ENCODE peak calls at places on chromosomes 12 and 14, in eight cellular contexts. B, Q, T, S, E, H, D and N are unnamed samples.

GRCh38 chr12:86683568-86683991 is 427.4 kb upstream of the MGAT4C start:
- DNase-seq in H (no peak), D (no peak), T (no peak), E (no peak), S (no peak), Q (no peak), B (no peak), N (no peak)

GRCh38 chr12:103546959-103547358 is 40.1 kb upstream of the STAB2 start:
- DNase-seq in E (no peak), D (no peak), Q (no peak), B (no peak), S (no peak), T (no peak), H (no peak), N (no peak)

GRCh38 chr12:118999107-118999506 is 17.8 kb downstream of the SRRM4 start:
- DNase-seq in H (no peak), B (no peak), T (no peak), Q (no peak), D (no peak), E (no peak), S (no peak), N (no peak)

GRCh38 chr14:75770635-75771034 is 109.6 kb downstream of the TTLL5 start:
- DNase-seq in B (no peak), T (no peak), E (no peak), D (no peak), H (no peak), Q (no peak), S (no peak), N (no peak)

GRCh38 chr14:20503905-20504304 is 1.4 kb upstream of the RNASE10 start:
- DNase-seq in H (no peak), B (no peak), S (no peak), D (no peak), T (no peak), Q (no peak), E (no peak), N (no peak)

GRCh38 chr14:85350667-85351066 is 179.3 kb upstream of the FLRT2 start:
- DNase-seq in T (no peak), B (no peak), H (no peak), D (no peak), Q (no peak), E (no peak), S (peak; percentile 12), N (no peak)

GRCh38 chr12:78004451-78005093 is 173.9 kb downstream of the NAV3 start:
- DNase-seq in Q (no peak), B (no peak), S (no peak), E (no peak), D (no peak), T (no peak), H (no peak), N (no peak)

GRCh38 chr12:73863541-73863940 is 674.1 kb upstream of the ATXN7L3B start:
- DNase-seq in H (no peak), Q (no peak), D (peak; percentile 21), S (no peak), T (no peak), B (no peak), E (no peak), N (no peak)

GRCh38 chr14:57617510-57617909 is 123.9 kb upstream of the CCDC198 start:
- DNase-seq in E (peak; percentile 19), D (no peak), S (no peak), H (no peak), T (no peak), Q (no peak), B (no peak), N (no peak)

GRCh38 chr12:2009623-2010022 is 5.4 kb upstream of the DCP1B start:
- DNase-seq in Q (no peak), S (no peak), T (no peak), H (no peak), E (no peak), B (no peak), D (no peak), N (no peak)
- TF ChIP-seq POLR2A in Q (no peak), S (no peak), T (no peak), H (no peak), E (no peak), B (no peak), D (no peak), N (no peak)

DNA sequence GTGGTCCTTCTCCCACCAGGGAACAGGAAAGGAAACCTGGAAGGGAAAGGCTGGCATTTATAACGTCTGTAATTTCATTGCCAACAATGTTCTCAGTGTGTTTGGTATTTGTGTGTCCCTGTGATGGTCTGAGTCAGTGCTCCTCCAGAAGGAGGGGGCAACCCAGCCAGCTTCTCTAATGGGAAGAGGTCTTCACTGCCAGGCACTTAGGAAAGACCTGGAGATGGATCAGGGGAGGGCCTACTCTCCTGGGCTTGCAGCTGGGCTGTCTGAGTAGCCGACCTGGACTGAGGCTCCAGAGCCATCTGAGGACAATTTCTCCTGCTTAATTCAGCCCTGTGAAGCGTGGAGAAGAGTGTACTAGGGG is 42.2 kb downstream of the ERH start:
- DNase-seq in T (no peak), Q (no peak), H (no peak), D (no peak), B (no peak), E (no peak), S (peak; percentile 23), N (no peak)
- TF ChIP-seq POLR2AphosphoS5 in T (no peak), Q (no peak), H (peak; percentile 34), D (no peak), B (no peak), E (no peak), S (peak; percentile 59), N (peak; percentile 45)

DNA sequence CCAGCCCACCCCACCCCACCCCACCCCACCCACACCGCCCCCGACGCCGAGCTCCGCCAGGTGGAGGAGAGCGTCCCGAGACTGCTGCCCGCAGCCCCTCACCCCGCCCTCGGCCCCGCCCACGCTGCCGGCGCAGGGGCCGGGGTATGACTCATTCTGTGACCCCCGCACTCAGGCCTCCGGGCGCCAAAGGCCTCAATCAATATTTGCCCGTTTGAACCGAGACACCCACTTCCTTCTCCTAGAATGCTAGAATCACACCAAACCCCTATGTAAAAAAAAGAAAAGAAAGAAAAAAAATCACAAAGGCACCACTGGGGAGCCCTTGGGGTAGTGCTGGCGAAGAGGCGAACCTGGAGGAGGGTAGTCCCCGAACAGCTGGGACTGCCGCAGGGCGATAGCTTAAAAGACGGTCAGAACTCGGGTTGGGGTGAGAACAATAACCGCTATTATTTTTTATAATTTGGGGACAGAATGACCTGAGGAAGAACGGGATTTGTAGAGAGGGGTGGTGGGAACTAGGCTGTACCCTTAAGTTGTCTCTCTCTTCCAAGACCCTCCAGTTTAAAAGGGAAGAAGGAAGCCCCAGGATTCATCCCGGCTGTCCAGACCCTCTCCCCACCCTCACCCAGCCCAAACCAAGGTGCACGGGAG is 894 bp downstream of the KRT8 start:
- DNase-seq in B (peak; percentile 49), H (peak; percentile 78), Q (no peak), D (no peak), T (peak; percentile 30), S (peak; percentile 46), E (no peak), N (no peak)
- TF ChIP-seq POLR2A in B (no peak), H (peak; percentile 29), Q (no peak), D (no peak), T (no peak), S (no peak), E (no peak), N (no peak)

GRCh38 chr14:34212574-34212973 is 249.5 kb downstream of the SPTSSA start:
- DNase-seq in Q (no peak), B (no peak), T (no peak), E (no peak), D (no peak), H (no peak), S (no peak), N (no peak)

GRCh38 chr14:34214961-34215360 is 247.1 kb downstream of the SPTSSA start:
- DNase-seq in H (no peak), B (no peak), D (no peak), S (no peak), Q (no peak), E (no peak), T (no peak), N (no peak)

GRCh38 chr14:34213332-34213731 is 248.7 kb downstream of the SPTSSA start:
- DNase-seq in Q (no peak), E (no peak), H (no peak), T (no peak), B (no peak), S (no peak), D (no peak), N (no peak)

GRCh38 chr14:34211732-34212131 is 250.3 kb downstream of the SPTSSA start:
- DNase-seq in E (no peak), D (no peak), Q (no peak), T (peak; percentile 45), S (no peak), B (no peak), H (no peak), N (no peak)

DNA sequence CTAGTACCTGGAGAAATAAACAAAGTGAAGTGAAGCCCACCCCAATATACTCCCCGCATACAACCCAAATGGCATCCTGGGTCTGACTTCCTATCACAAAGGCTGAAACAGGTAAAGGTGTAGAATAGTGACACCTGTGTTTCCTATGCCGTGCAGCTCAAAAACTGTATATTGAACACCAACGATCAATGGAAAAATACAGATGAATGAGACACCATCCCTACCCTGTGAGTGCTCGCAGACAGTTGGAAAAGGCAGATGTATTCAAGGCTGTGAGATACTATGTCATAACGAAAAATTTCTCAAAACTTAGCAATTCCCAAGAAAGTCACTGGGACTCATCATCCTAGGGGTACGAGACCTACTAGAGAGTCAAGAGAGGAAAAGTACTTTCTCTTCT is 249.9 kb downstream of the SPTSSA start:
- DNase-seq in S (no peak), H (no peak), E (no peak), Q (no peak), B (no peak), D (no peak), T (no peak), N (no peak)
- TF ChIP-seq POLR2AphosphoS5 in S (no peak), H (no peak), E (no peak), Q (no peak), B (no peak), D (no peak), T (no peak), N (no peak)

DNA sequence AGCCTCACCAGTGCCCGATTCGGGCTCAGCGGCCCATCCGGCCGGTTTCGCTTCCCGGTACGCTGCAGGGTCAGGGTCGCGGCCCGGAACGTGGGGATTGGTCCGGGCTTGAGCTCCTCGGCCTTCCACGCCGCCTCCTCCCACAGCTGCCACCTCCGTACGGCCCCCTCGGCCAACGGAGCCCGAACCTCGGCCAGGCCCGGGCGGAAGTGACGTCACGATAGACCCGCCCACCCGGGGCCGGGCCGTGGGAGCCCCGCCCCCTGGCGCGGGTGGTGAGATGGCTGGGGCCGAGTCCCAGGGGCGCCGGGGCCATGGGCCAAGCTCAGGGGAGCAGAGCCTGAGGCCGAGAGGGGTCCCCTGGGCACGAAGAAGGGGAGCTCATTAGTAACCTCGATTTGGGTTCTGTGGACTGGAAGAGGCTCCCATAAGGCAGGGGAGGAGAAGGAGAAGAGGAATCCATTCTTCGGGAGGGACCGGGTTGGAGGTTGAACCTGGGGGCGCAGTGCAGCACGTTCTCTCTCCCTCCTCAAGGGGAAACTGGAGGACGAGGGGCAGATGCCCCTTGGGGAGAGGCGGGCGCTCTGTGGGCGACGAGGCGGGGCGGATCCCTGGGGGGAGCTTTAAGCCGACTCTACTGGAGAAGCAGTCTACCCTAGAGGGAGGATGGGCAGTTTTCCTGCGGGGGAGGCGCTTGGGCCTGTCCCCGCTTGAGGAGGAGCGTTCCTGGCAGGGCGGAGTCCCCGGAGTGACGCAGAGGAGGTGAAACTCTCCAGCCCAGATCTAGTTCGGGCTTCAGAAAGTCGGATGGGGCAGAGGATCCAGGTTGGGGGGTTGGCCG is at the start of gene MLF2:
- DNase-seq in B (peak; percentile 98), S (peak; percentile 99), Q (peak; percentile 99), D (peak; percentile 97), H (peak; percentile 98), E (peak; percentile 96), T (peak; percentile 94), N (peak; percentile 99)
- TF ChIP-seq POLR2A in B (peak; percentile 90), S (peak; percentile 99), Q (peak; percentile 96), D (peak; percentile 83), H (peak; percentile 74), E (peak; percentile 61), T (peak; percentile 93), N (peak; percentile 92)

GRCh38 chr12:54997914-54998507 is 13.4 kb upstream of the TESPA1 start:
- DNase-seq in H (no peak), D (no peak), T (no peak), Q (no peak), S (no peak), E (no peak), B (no peak), N (peak; percentile 62)
- TF ChIP-seq POLR2AphosphoS5 in H (no peak), D (no peak), T (no peak), Q (no peak), S (no peak), E (no peak), B (no peak), N (no peak)